ENCODE peak calls at places on chromosomes 11 and 22, in ten cellular contexts. One of them, this sample, is unnamed.

GRCh38 chr11:72642815-72643511 is 31.3 kb downstream of the PDE2A start:
- DNase-seq in CD4-positive, CD25-positive, alpha-beta regulatory T cell: peak
- DNase-seq in kidney: peak
- DNase-seq in RWPE1: peak
- DNase-seq in body of pancreas: peak
- DNase-seq in HL-60: peak
- DNase-seq in aorta: peak
- DNase-seq in tibial artery: peak
- DNase-seq in stomach: peak
- DNase-seq in sigmoid colon: peak
- DNase-seq in this sample: no peak

GRCh38 chr11:126542621-126543020 is 187.1 kb downstream of the ST3GAL4 start:
- DNase-seq in RWPE1: no peak
- DNase-seq in stomach: no peak
- DNase-seq in body of pancreas: no peak
- DNase-seq in aorta: no peak
- DNase-seq in kidney: no peak
- DNase-seq in tibial artery: no peak
- DNase-seq in CD4-positive, CD25-positive, alpha-beta regulatory T cell: no peak
- DNase-seq in sigmoid colon: no peak
- DNase-seq in HL-60: no peak
- DNase-seq in this sample: no peak

GRCh38 chr11:8767466-8768142 is 85.0 kb downstream of the RPL27A start:
- DNase-seq in kidney: no peak
- DNase-seq in RWPE1: peak
- DNase-seq in aorta: no peak
- DNase-seq in HL-60: no peak
- DNase-seq in tibial artery: no peak
- DNase-seq in CD4-positive, CD25-positive, alpha-beta regulatory T cell: no peak
- DNase-seq in stomach: peak
- DNase-seq in sigmoid colon: no peak
- DNase-seq in body of pancreas: no peak
- DNase-seq in this sample: no peak

GRCh38 chr11:45092901-45093760 is 53.3 kb upstream of the PRDM11 start:
- DNase-seq in body of pancreas: no peak
- DNase-seq in stomach: peak
- DNase-seq in RWPE1: no peak
- DNase-seq in CD4-positive, CD25-positive, alpha-beta regulatory T cell: no peak
- DNase-seq in sigmoid colon: no peak
- DNase-seq in kidney: peak
- DNase-seq in aorta: no peak
- DNase-seq in tibial artery: no peak
- DNase-seq in HL-60: no peak
- DNase-seq in this sample: no peak

GRCh38 chr11:70501026-70501901 is 102.9 kb downstream of the CTTN start:
- DNase-seq in CD4-positive, CD25-positive, alpha-beta regulatory T cell: no peak
- DNase-seq in stomach: no peak
- DNase-seq in kidney: peak
- DNase-seq in HL-60: no peak
- DNase-seq in body of pancreas: no peak
- DNase-seq in RWPE1: no peak
- DNase-seq in aorta: peak
- DNase-seq in sigmoid colon: peak
- DNase-seq in tibial artery: no peak
- DNase-seq in this sample: peak

GRCh38 chr22:27719535-27720227 is 81.9 kb downstream of the MN1 start:
- DNase-seq in CD4-positive, CD25-positive, alpha-beta regulatory T cell: no peak
- DNase-seq in aorta: peak
- DNase-seq in RWPE1: peak
- DNase-seq in sigmoid colon: no peak
- DNase-seq in HL-60: no peak
- DNase-seq in kidney: no peak
- DNase-seq in stomach: no peak
- DNase-seq in tibial artery: peak
- DNase-seq in body of pancreas: peak
- DNase-seq in this sample: peak

GRCh38 chr22:24981066-24981465 is 28.6 kb downstream of the KIAA1671 start:
- DNase-seq in body of pancreas: no peak
- DNase-seq in stomach: no peak
- DNase-seq in sigmoid colon: no peak
- DNase-seq in CD4-positive, CD25-positive, alpha-beta regulatory T cell: no peak
- DNase-seq in tibial artery: no peak
- DNase-seq in kidney: no peak
- DNase-seq in RWPE1: no peak
- DNase-seq in HL-60: no peak
- DNase-seq in aorta: no peak
- DNase-seq in this sample: no peak

GRCh38 chr11:64459016-64459415 is 100.1 kb downstream of the RPS6KA4 start:
- DNase-seq in tibial artery: no peak
- DNase-seq in HL-60: no peak
- DNase-seq in CD4-positive, CD25-positive, alpha-beta regulatory T cell: no peak
- DNase-seq in sigmoid colon: peak
- DNase-seq in aorta: peak
- DNase-seq in RWPE1: no peak
- DNase-seq in stomach: no peak
- DNase-seq in body of pancreas: no peak
- DNase-seq in kidney: peak
- DNase-seq in this sample: no peak

GRCh38 chr22:37178350-37179125 is 9.5 kb downstream of the C1QTNF6 start:
- DNase-seq in RWPE1: no peak
- DNase-seq in stomach: peak
- DNase-seq in tibial artery: no peak
- DNase-seq in kidney: peak
- DNase-seq in sigmoid colon: no peak
- DNase-seq in CD4-positive, CD25-positive, alpha-beta regulatory T cell: no peak
- DNase-seq in body of pancreas: peak
- DNase-seq in HL-60: peak
- DNase-seq in aorta: peak
- DNase-seq in this sample: peak

GRCh38 chr11:58275002-58275401 is 6.9 kb upstream of the OR10W1 start:
- DNase-seq in HL-60: no peak
- DNase-seq in kidney: no peak
- DNase-seq in stomach: no peak
- DNase-seq in sigmoid colon: no peak
- DNase-seq in body of pancreas: no peak
- DNase-seq in tibial artery: no peak
- DNase-seq in RWPE1: no peak
- DNase-seq in aorta: no peak
- DNase-seq in CD4-positive, CD25-positive, alpha-beta regulatory T cell: no peak
- DNase-seq in this sample: no peak

GRCh38 chr22:20528405-20528978 is 21.1 kb downstream of the MED15 start:
- DNase-seq in sigmoid colon: no peak
- DNase-seq in body of pancreas: no peak
- DNase-seq in RWPE1: no peak
- DNase-seq in CD4-positive, CD25-positive, alpha-beta regulatory T cell: no peak
- DNase-seq in kidney: no peak
- DNase-seq in tibial artery: no peak
- DNase-seq in aorta: no peak
- DNase-seq in stomach: no peak
- DNase-seq in HL-60: no peak
- DNase-seq in this sample: no peak
- H3K27ac ChIP-seq in sigmoid colon: no peak
- H3K27ac ChIP-seq in body of pancreas: no peak
- H3K27ac ChIP-seq in RWPE1: peak
- H3K27ac ChIP-seq in CD4-positive, CD25-positive, alpha-beta regulatory T cell: no peak
- H3K27ac ChIP-seq in kidney: no peak
- H3K27ac ChIP-seq in tibial artery: no peak
- H3K27ac ChIP-seq in aorta: no peak
- H3K27ac ChIP-seq in stomach: no peak
- H3K27ac ChIP-seq in HL-60: no peak
- H3K27ac ChIP-seq in this sample: peak

GRCh38 chr11:69471329-69472052 is 10.0 kb upstream of the LINC01488 start:
- DNase-seq in kidney: peak
- DNase-seq in CD4-positive, CD25-positive, alpha-beta regulatory T cell: no peak
- DNase-seq in sigmoid colon: no peak
- DNase-seq in tibial artery: no peak
- DNase-seq in aorta: peak
- DNase-seq in RWPE1: no peak
- DNase-seq in HL-60: no peak
- DNase-seq in stomach: no peak
- DNase-seq in body of pancreas: no peak
- DNase-seq in this sample: no peak

GRCh38 chr11:69472053-69472765 is 9.3 kb upstream of the LINC01488 start:
- DNase-seq in sigmoid colon: no peak
- DNase-seq in CD4-positive, CD25-positive, alpha-beta regulatory T cell: no peak
- DNase-seq in aorta: peak
- DNase-seq in HL-60: no peak
- DNase-seq in kidney: peak
- DNase-seq in tibial artery: no peak
- DNase-seq in body of pancreas: no peak
- DNase-seq in RWPE1: no peak
- DNase-seq in stomach: no peak
- DNase-seq in this sample: no peak

GRCh38 chr11:69468911-69469885 is 12.3 kb upstream of the LINC01488 start:
- DNase-seq in aorta: peak
- DNase-seq in CD4-positive, CD25-positive, alpha-beta regulatory T cell: no peak
- DNase-seq in stomach: no peak
- DNase-seq in sigmoid colon: no peak
- DNase-seq in tibial artery: no peak
- DNase-seq in body of pancreas: no peak
- DNase-seq in RWPE1: no peak
- DNase-seq in kidney: peak
- DNase-seq in HL-60: no peak
- DNase-seq in this sample: no peak

GRCh38 chr11:69470793-69471192 is 10.7 kb upstream of the LINC01488 start:
- DNase-seq in tibial artery: no peak
- DNase-seq in HL-60: no peak
- DNase-seq in CD4-positive, CD25-positive, alpha-beta regulatory T cell: no peak
- DNase-seq in aorta: peak
- DNase-seq in stomach: no peak
- DNase-seq in body of pancreas: no peak
- DNase-seq in sigmoid colon: no peak
- DNase-seq in RWPE1: no peak
- DNase-seq in kidney: peak
- DNase-seq in this sample: no peak

GRCh38 chr11:69470301-69470700 is 11.2 kb upstream of the LINC01488 start:
- DNase-seq in sigmoid colon: no peak
- DNase-seq in kidney: peak
- DNase-seq in CD4-positive, CD25-positive, alpha-beta regulatory T cell: no peak
- DNase-seq in RWPE1: no peak
- DNase-seq in body of pancreas: no peak
- DNase-seq in tibial artery: no peak
- DNase-seq in HL-60: no peak
- DNase-seq in aorta: peak
- DNase-seq in stomach: no peak
- DNase-seq in this sample: no peak
- H3K27ac ChIP-seq in sigmoid colon: no peak
- H3K27ac ChIP-seq in kidney: no peak
- H3K27ac ChIP-seq in CD4-positive, CD25-positive, alpha-beta regulatory T cell: no peak
- H3K27ac ChIP-seq in RWPE1: no peak
- H3K27ac ChIP-seq in body of pancreas: no peak
- H3K27ac ChIP-seq in tibial artery: no peak
- H3K27ac ChIP-seq in HL-60: no peak
- H3K27ac ChIP-seq in aorta: no peak
- H3K27ac ChIP-seq in stomach: no peak
- H3K27ac ChIP-seq in this sample: no peak

DNA sequence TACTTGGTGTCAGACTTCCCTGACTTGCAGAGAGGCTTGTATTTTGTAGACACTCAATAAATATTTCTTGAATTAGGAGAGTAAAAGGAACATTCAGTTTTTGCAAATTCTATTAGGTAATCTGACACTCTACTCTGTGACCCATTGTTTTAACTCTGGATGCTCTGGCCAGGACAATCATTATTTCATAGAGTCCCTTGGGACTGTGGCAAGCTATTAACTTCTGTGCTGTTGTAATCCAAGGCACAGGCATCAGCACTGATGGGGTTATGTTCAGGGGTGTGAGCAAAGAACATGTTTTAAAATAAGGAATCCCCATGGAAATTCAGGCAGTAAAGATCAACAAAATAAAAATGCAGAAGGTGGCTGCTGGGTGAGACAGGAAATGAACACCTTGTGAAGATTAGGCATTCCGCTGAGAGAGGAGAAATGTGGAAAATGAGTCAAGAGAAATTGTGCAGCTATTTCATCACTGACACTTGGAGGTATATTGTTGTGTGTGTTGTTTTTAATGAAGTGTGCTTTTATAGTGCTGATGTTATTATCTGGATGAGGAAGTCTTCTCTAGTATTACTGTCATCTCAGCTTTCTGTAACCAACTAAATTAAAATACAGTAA is 175.2 kb downstream of the WNT11 start:
- DNase-seq in CD4-positive, CD25-positive, alpha-beta regulatory T cell: no peak
- DNase-seq in HL-60: no peak
- DNase-seq in sigmoid colon: no peak
- DNase-seq in body of pancreas: no peak
- DNase-seq in stomach: no peak
- DNase-seq in tibial artery: no peak
- DNase-seq in aorta: no peak
- DNase-seq in RWPE1: no peak
- DNase-seq in kidney: no peak
- DNase-seq in this sample: no peak
- H3K27ac ChIP-seq in CD4-positive, CD25-positive, alpha-beta regulatory T cell: no peak
- H3K27ac ChIP-seq in HL-60: no peak
- H3K27ac ChIP-seq in sigmoid colon: no peak
- H3K27ac ChIP-seq in body of pancreas: no peak
- H3K27ac ChIP-seq in stomach: no peak
- H3K27ac ChIP-seq in tibial artery: no peak
- H3K27ac ChIP-seq in aorta: no peak
- H3K27ac ChIP-seq in RWPE1: no peak
- H3K27ac ChIP-seq in kidney: no peak
- H3K27ac ChIP-seq in this sample: peak

GRCh38 chr11:48099916-48100446 is 116.6 kb upstream of the OR4B1 start:
- DNase-seq in HL-60: no peak
- DNase-seq in RWPE1: no peak
- DNase-seq in CD4-positive, CD25-positive, alpha-beta regulatory T cell: no peak
- DNase-seq in aorta: no peak
- DNase-seq in sigmoid colon: no peak
- DNase-seq in tibial artery: no peak
- DNase-seq in stomach: no peak
- DNase-seq in body of pancreas: no peak
- DNase-seq in kidney: no peak
- DNase-seq in this sample: no peak

GRCh38 chr11:48098024-48098423 is 117.7 kb downstream of the PTPRJ start:
- DNase-seq in HL-60: no peak
- DNase-seq in sigmoid colon: no peak
- DNase-seq in RWPE1: no peak
- DNase-seq in stomach: no peak
- DNase-seq in kidney: no peak
- DNase-seq in CD4-positive, CD25-positive, alpha-beta regulatory T cell: no peak
- DNase-seq in tibial artery: no peak
- DNase-seq in aorta: no peak
- DNase-seq in body of pancreas: no peak
- DNase-seq in this sample: no peak

GRCh38 chr11:48103621-48104561 is 112.7 kb upstream of the OR4B1 start:
- DNase-seq in stomach: no peak
- DNase-seq in tibial artery: no peak
- DNase-seq in HL-60: no peak
- DNase-seq in RWPE1: no peak
- DNase-seq in kidney: no peak
- DNase-seq in sigmoid colon: no peak
- DNase-seq in aorta: no peak
- DNase-seq in body of pancreas: no peak
- DNase-seq in CD4-positive, CD25-positive, alpha-beta regulatory T cell: no peak
- DNase-seq in this sample: no peak

GRCh38 chr11:48101958-48102357 is 114.7 kb upstream of the OR4B1 start:
- DNase-seq in RWPE1: no peak
- DNase-seq in stomach: no peak
- DNase-seq in body of pancreas: peak
- DNase-seq in tibial artery: no peak
- DNase-seq in aorta: no peak
- DNase-seq in HL-60: no peak
- DNase-seq in kidney: no peak
- DNase-seq in sigmoid colon: no peak
- DNase-seq in CD4-positive, CD25-positive, alpha-beta regulatory T cell: no peak
- DNase-seq in this sample: no peak

GRCh38 chr11:48101044-48101733 is 115.4 kb upstream of the OR4B1 start:
- DNase-seq in aorta: no peak
- DNase-seq in stomach: no peak
- DNase-seq in body of pancreas: no peak
- DNase-seq in kidney: no peak
- DNase-seq in tibial artery: no peak
- DNase-seq in RWPE1: no peak
- DNase-seq in HL-60: no peak
- DNase-seq in CD4-positive, CD25-positive, alpha-beta regulatory T cell: no peak
- DNase-seq in sigmoid colon: no peak
- DNase-seq in this sample: no peak
- H3K27ac ChIP-seq in aorta: no peak
- H3K27ac ChIP-seq in stomach: no peak
- H3K27ac ChIP-seq in body of pancreas: peak
- H3K27ac ChIP-seq in kidney: peak
- H3K27ac ChIP-seq in tibial artery: no peak
- H3K27ac ChIP-seq in RWPE1: no peak
- H3K27ac ChIP-seq in HL-60: no peak
- H3K27ac ChIP-seq in CD4-positive, CD25-positive, alpha-beta regulatory T cell: no peak
- H3K27ac ChIP-seq in sigmoid colon: no peak
- H3K27ac ChIP-seq in this sample: no peak